ENCODE peak calls at places on chromosomes 11 and 22, in six cellular contexts. J is OCI-LY7, S is skeletal muscle cell, E is fibroblast of villous mesenchyme, Z is MM.1S, F is right cardiac atrium. B is an unnamed sample.

GRCh38 chr22:48827904-48828555 is 999.6 kb downstream of the BRD1 start:
- DNase-seq in F (no peak), S (no peak), J (no peak), E (no peak), Z (no peak), B (no peak)

GRCh38 chr11:84865257-84865656 is 761.9 kb downstream of the DLG2 start:
- DNase-seq in S (no peak), F (no peak), J (no peak), E (no peak), Z (no peak), B (no peak)

GRCh38 chr11:61454520-61454919 is 24.6 kb downstream of the SDHAF2 start:
- DNase-seq in J (no peak), E (no peak), S (no peak), Z (no peak), F (no peak), B (no peak)

GRCh38 chr22:17767236-17768065 is 6.8 kb downstream of the BID start:
- DNase-seq in Z (no peak), J (no peak), F (no peak), E (no peak), S (no peak), B (no peak)

GRCh38 chr22:27720860-27721259 is 80.7 kb downstream of the MN1 start:
- DNase-seq in S (no peak), F (no peak), E (no peak), J (no peak), Z (no peak), B (no peak)

GRCh38 chr11:1943977-1944376 is 3.2 kb upstream of the MRPL23 start:
- DNase-seq in J (no peak), Z (no peak), S (no peak), E (no peak), F (no peak), B (no peak)

GRCh38 chr22:30444632-30445437 is 19.3 kb downstream of the MTFP1 start:
- DNase-seq in F (no peak), E (peak), S (no peak), Z (peak), J (peak), B (peak)

GRCh38 chr11:17391493-17392355 is 3.3 kb upstream of the KCNJ11 start:
- DNase-seq in S (no peak), E (no peak), F (no peak), Z (peak), J (peak), B (no peak)

GRCh38 chr11:111429066-111429506 is 50.0 kb upstream of the POU2AF1 start:
- DNase-seq in Z (peak), F (peak), J (peak), E (peak), S (peak), B (peak)

GRCh38 chr11:23399995-23400394 is 539.7 kb upstream of the CCDC179 start:
- DNase-seq in E (no peak), F (peak), S (no peak), Z (no peak), J (no peak), B (no peak)

GRCh38 chr11:10550503-10550902 is 9.5 kb upstream of the RNF141 start:
- DNase-seq in J (no peak), E (peak), F (no peak), Z (no peak), S (peak), B (no peak)

GRCh38 chr11:10763766-10764165 is 12.7 kb downstream of the CTR9 start:
- DNase-seq in F (no peak), E (no peak), J (no peak), S (no peak), Z (no peak), B (no peak)

GRCh38 chr11:57233702-57234101 is 3.3 kb downstream of the APLNR start:
- DNase-seq in J (no peak), F (no peak), E (no peak), Z (no peak), S (no peak), B (no peak)
- H3K4me3 ChIP-seq in J (no peak), F (no peak), E (no peak), Z (no peak), S (no peak), B (no peak)

DNA sequence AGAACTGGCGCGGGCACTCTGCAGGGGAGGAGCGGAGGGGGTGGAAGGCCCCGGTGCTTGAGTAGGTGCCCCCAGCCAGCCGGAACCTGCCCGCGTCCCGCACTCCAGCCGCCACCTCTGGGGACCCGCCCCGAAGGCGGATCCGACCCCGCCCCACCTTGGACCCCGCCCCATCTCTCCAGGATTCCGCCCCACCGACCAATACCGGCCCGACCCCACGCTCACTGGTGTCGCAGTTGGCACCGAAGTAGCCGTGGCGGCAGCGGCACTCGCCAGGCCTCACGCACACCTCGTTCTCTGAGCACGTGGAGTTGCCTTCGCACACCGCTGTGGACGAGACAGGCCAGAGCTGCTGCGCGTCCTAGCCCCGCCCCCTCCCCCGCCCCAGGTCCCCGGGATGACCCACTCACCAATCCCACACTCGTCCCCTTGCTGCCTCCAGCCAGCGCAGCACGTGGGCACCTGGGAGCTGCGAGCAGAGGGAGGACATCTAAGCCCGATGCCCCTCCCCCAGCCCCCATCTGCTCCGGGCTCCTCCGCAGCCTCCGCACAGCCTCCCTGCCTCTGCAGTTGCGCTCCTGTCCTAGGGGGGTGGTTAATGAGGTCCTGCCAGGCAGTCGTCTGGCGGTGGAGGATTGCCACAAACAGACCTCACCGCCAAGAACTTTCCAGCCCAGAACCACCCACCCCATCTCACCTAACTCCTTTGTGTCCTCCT is 5.9 kb downstream of the SCARF2 start:
- DNase-seq in Z (no peak), F (no peak), E (no peak), J (no peak), S (no peak), B (no peak)
- H3K4me3 ChIP-seq in Z (no peak), F (no peak), E (no peak), J (no peak), S (no peak), B (no peak)

DNA sequence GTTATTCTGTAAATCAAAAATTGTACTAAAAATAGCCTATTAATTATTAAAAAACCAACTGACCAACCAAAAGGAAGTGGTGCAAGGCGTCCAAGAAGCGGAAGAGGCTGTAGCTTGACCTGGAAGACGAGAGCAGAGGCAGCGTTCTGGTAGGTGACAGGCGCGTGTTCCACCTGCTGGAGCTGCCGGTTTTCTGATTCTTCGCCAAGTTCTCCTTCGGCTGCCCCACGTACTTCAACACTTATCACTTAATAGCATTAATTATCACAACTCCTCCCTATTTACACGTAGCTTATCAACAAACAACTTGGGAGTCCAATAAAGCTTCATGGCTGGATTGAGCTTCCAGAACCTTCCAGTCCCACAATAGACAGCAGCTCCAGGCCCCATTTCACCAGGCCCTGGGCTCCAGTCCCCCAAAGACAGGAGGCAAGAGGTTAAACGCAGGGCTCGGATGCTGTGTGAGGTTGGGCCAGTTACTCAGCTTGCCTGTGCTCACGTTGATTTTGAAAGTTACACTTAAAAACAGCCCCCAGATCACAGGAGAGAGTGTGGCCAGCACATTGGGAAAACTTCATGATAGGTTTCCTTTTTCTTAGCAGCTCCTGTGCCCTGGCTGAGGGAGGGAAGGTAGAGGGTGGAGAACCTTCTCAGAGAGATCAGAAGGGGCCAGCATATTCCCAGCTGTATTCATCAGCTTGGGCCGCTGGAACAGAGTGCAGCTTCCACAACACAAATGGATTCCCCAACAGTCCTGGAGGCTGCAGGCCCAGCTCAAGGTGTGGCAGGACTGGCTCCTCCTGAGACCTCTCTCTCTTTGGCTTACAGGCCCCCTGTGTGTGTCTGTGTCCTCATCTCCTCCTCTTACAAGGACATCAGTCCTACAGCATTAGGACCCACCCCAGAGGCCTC is 54.2 kb upstream of the FGF3 start:
- DNase-seq in F (no peak), S (no peak), Z (no peak), E (no peak), J (no peak), B (no peak)
- H3K4me3 ChIP-seq in F (no peak), S (no peak), Z (no peak), E (no peak), J (no peak), B (no peak)

GRCh38 chr11:6927030-6927617 is 898 bp downstream of the ZNF215 start:
- DNase-seq in F (no peak), Z (peak), E (no peak), J (peak), S (no peak), B (no peak)

GRCh38 chr11:6925636-6926207 is 504 bp upstream of the ZNF215 start:
- DNase-seq in F (no peak), E (peak), J (peak), S (no peak), Z (no peak), B (no peak)

GRCh38 chr11:6926208-6927029 is at the start of gene ZNF215:
- DNase-seq in F (peak), E (peak), J (peak), Z (peak), S (peak), B (no peak)

GRCh38 chr11:6931146-6931713 is 5.0 kb downstream of the ZNF215 start:
- DNase-seq in S (peak), Z (no peak), J (no peak), E (peak), F (no peak), B (no peak)

DNA sequence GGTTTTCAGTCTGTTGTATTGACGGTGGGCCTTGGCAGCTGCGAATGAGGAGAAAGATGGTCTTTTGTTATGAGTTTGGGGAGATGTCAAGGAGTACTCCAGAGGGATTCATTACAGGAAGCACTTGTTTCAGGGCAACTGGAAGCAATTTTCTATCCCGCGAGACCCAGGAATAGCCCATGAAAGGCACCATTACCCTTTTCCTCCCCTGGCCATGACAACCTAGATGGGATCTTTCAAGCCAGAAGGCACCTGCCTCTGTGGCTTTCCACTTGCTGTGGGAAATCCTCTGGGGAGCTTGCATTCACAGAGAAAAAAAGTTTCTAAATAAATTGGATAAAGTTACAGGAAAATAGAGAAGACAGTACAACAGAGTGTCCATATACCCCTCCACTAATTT is 2.7 kb downstream of the ZNF215 start:
- DNase-seq in E (no peak), F (no peak), J (peak), S (no peak), Z (no peak), B (no peak)
- H3K4me3 ChIP-seq in E (no peak), F (no peak), J (peak), S (no peak), Z (peak), B (no peak)

GRCh38 chr11:849951-850776 is 7.5 kb downstream of the TSPAN4 start:
- DNase-seq in Z (no peak), J (no peak), F (no peak), S (no peak), E (no peak), B (no peak)

GRCh38 chr11:847876-848275 is 5.2 kb downstream of the TSPAN4 start:
- DNase-seq in J (no peak), E (no peak), Z (no peak), S (no peak), F (no peak), B (no peak)

GRCh38 chr11:850777-851762 is 8.4 kb downstream of the TSPAN4 start:
- DNase-seq in Z (no peak), S (no peak), J (peak), E (no peak), F (no peak), B (no peak)

GRCh38 chr11:848380-848931 is 5.8 kb downstream of the TSPAN4 start:
- DNase-seq in F (no peak), Z (peak), J (peak), S (no peak), E (peak), B (no peak)

DNA sequence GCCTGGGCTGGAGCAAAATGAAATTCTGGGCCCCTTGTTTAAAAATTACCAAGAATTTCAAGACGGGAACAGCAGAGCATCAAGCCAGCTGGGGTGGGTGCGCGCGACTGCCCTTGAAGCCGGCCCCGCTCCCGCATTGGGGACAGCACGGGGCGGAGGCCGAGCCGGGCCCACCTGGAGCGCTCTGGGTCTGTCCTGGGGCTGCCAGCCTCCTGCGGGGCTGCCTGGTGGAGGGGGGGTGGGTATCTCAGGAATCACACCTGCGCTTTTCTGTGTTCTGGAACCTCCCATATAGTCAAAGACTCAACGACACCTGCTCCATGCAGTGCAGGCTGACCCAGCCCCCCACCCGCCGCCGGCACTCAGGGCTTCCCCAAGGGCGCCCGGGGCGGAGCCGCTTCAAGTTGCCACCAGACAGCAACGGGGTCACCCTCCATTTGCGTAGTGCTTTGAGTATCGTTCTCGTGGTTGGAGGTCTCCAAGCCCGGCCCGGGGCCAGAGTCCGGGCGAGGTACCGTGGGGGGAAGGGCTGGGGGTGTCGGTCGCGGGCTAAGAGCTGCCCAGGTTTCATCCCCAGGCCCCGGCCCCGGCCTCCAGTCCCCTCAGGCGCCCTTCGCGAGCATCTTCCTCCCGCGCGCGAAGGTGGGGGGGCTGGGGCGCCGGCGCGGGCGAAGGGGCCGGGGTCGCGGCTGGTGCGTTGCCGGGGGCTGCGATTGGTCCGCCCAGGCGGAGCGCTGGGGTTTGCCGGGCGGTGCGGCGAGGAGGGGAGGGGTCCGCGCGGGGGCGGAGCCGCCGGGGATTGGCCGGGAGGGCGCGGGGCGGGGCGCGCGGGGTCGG is 6.6 kb downstream of the TSPAN4 start:
- DNase-seq in J (peak), Z (peak), F (no peak), S (no peak), E (no peak), B (no peak)
- H3K4me3 ChIP-seq in J (peak), Z (peak), F (peak), S (peak), E (peak), B (peak)

B was measured in Jurkat, Clone E6-1.